ENCODE peak calls at places on chromosome 1, in six cellular contexts. S is HL-60, I is A549, J is GM12878, N is HCT116, R is Panc1. D is an unnamed sample.

GRCh38 chr1:153816283-153816904 is 41.2 kb downstream of the SLC27A3 start:
- DNase-seq in N (no peak), S (no peak), R (no peak), I (no peak), J (no peak), D (no peak)

GRCh38 chr1:46587072-46587471 is 17.0 kb downstream of the MKNK1 start:
- DNase-seq in J (no peak), N (no peak), R (no peak), I (no peak), S (peak), D (no peak)

GRCh38 chr1:94265931-94266330 is 28.5 kb upstream of the ARHGAP29 start:
- DNase-seq in N (no peak), J (no peak), I (no peak), R (no peak), S (no peak), D (no peak)

GRCh38 chr1:56255516-56256181 is 323.7 kb downstream of the PLPP3 start:
- DNase-seq in J (no peak), I (no peak), N (no peak), R (no peak), S (peak), D (no peak)

GRCh38 chr1:38964140-38964548 is 22.5 kb upstream of the RHBDL2 start:
- DNase-seq in R (no peak), S (no peak), J (no peak), N (no peak), I (peak), D (no peak)

GRCh38 chr1:112956503-112957132 is 622 bp upstream of the SLC16A1 start:
- DNase-seq in J (no peak), N (no peak), S (no peak), R (no peak), I (no peak), D (no peak)

GRCh38 chr1:114040273-114041043 is 61.2 kb downstream of the OLFML3 start:
- DNase-seq in J (no peak), R (no peak), N (no peak), I (no peak), S (peak), D (no peak)

GRCh38 chr1:246875041-246876026 is 56.4 kb downstream of the AHCTF1 start:
- DNase-seq in R (no peak), N (no peak), J (peak), I (no peak), S (no peak), D (no peak)

GRCh38 chr1:180343931-180344406 is 113.9 kb downstream of the LHX4 start:
- DNase-seq in J (peak), N (no peak), S (peak), I (no peak), R (no peak), D (no peak)

GRCh38 chr1:5481889-5482288 is 510.3 kb downstream of the NPHP4 start:
- DNase-seq in J (no peak), S (no peak), I (peak), R (no peak), N (peak), D (peak)

GRCh38 chr1:155981266-155982088 is 3.1 kb upstream of the ARHGEF2 start:
- DNase-seq in I (no peak), N (no peak), J (no peak), S (peak), R (no peak), D (peak)

GRCh38 chr1:163650624-163651023 is 328.9 kb downstream of the NUF2 start:
- DNase-seq in N (peak), S (no peak), I (no peak), J (no peak), R (no peak), D (no peak)

GRCh38 chr1:88773540-88774150 is 89.6 kb downstream of the PKN2 start:
- DNase-seq in S (no peak), R (peak), I (no peak), N (peak), J (no peak), D (no peak)

GRCh38 chr1:41333146-41333784 is 28.0 kb upstream of the FOXO6 start:
- DNase-seq in J (no peak), N (no peak), S (no peak), I (no peak), R (no peak), D (peak)

GRCh38 chr1:201503397-201504176 is 3.3 kb downstream of the CSRP1 start:
- DNase-seq in S (no peak), I (peak), N (no peak), J (no peak), R (peak), D (no peak)

GRCh38 chr1:1306661-1307260 is 969 bp downstream of the ACAP3 start:
- DNase-seq in N (no peak), R (no peak), I (no peak), S (no peak), J (no peak), D (no peak)

GRCh38 chr1:208135354-208135753 is 108.8 kb downstream of the PLXNA2 start:
- DNase-seq in J (no peak), S (no peak), N (no peak), I (no peak), R (no peak), D (no peak)

GRCh38 chr1:22176258-22176657 is 33.4 kb upstream of the WNT4 start:
- DNase-seq in S (no peak), N (no peak), J (no peak), I (no peak), R (no peak), D (no peak)

GRCh38 chr1:199123615-199124014 is 484.8 kb downstream of the PTPRC start:
- DNase-seq in R (no peak), S (peak), J (no peak), N (no peak), I (no peak), D (no peak)

GRCh38 chr1:64403331-64403730 is 66.6 kb upstream of the CACHD1 start:
- DNase-seq in N (no peak), R (no peak), J (no peak), I (no peak), S (no peak), D (no peak)

GRCh38 chr1:162359523-162360236 is 17.0 kb downstream of the SPATA46 start:
- DNase-seq in N (no peak), R (no peak), I (no peak), J (no peak), S (no peak), D (no peak)

GRCh38 chr1:53728702-53729535 is 10.0 kb downstream of the GLIS1 start:
- DNase-seq in N (no peak), I (no peak), S (no peak), J (no peak), R (no peak), D (no peak)

GRCh38 chr1:231040800-231041704 is 998 bp upstream of the FAM89A start:
- DNase-seq in S (no peak), N (no peak), R (no peak), I (no peak), J (no peak), D (no peak)

GRCh38 chr1:17032741-17033140 is 21.0 kb upstream of the ATP13A2 start:
- DNase-seq in I (no peak), S (no peak), R (no peak), N (no peak), J (no peak), D (no peak)
- TF ChIP-seq REST in I (no peak), S (no peak), R (no peak), N (no peak), J (no peak), D (no peak)

GRCh38 chr1:204130989-204131892 is 20.6 kb downstream of the ETNK2 start:
- DNase-seq in N (peak), R (no peak), I (peak), S (no peak), J (no peak), D (peak)
- TF ChIP-seq REST in N (no peak), R (no peak), I (no peak), S (no peak), J (no peak), D (no peak)

GRCh38 chr1:61087574-61087973 is 5.2 kb downstream of the NFIA start:
- DNase-seq in S (no peak), N (no peak), I (no peak), R (no peak), J (no peak), D (no peak)

GRCh38 chr1:61084560-61084991 is 2.2 kb downstream of the NFIA start:
- DNase-seq in J (no peak), N (no peak), I (no peak), S (no peak), R (no peak), D (no peak)

GRCh38 chr1:61085191-61086086 is 3.1 kb downstream of the NFIA start:
- DNase-seq in R (no peak), I (no peak), N (no peak), J (no peak), S (no peak), D (no peak)

GRCh38 chr1:61088163-61088840 is 5.9 kb downstream of the NFIA start:
- DNase-seq in S (no peak), I (no peak), J (no peak), R (no peak), N (no peak), D (no peak)

GRCh38 chr1:61086245-61086644 is 3.9 kb downstream of the NFIA start:
- DNase-seq in R (no peak), N (no peak), J (no peak), S (no peak), I (no peak), D (no peak)
- TF ChIP-seq REST in R (no peak), N (no peak), J (no peak), S (no peak), I (no peak), D (no peak)

DNA sequence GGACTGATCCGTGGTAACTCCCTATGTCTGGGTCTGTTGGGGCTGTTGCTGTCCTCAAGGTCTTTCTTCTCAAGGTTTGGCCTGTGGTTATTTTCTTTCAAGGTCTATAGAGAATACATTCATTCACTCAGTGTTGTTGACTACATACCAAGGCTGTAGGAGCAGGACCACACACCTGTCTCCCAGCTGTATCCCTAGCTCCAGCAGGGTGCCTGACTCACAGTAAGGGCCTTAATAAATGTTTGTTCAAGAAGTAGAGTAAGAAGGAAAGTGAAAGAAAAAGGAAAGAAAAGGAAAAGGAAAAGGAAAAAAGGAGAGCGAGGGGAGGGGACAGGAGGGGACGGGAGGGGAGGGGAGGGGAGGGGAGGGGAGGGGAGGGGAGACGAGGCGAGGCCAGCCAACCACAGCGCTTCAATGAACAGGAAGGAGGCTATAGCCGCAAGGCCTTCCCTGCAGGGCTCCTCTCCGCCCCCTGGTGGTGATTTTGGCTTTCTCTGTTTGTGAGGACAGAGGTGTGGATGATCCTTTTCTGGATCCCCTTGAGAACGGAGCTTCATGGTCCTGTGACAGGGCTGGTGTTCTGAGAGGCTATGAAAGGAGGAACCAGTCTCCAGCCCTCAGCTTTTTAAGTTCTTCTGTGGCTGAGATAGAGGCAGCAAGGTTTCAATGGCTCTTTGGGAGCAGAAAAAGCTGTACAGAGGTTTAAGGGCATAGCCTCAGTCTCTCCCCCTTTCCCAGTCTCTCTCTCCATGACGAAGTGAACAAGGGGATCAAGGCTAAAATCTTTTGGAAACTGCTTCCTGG is 30.6 kb upstream of the LCE5A start:
- DNase-seq in J (no peak), R (no peak), S (no peak), I (peak), N (peak), D (peak)
- TF ChIP-seq REST in J (no peak), R (no peak), S (no peak), I (no peak), N (no peak), D (no peak)

GRCh38 chr1:185483647-185484450 is 166.8 kb upstream of the IVNS1ABP start:
- DNase-seq in R (no peak), N (no peak), S (peak), I (peak), J (no peak), D (no peak)
- TF ChIP-seq REST in R (no peak), N (no peak), S (no peak), I (no peak), J (no peak), D (no peak)

DNA sequence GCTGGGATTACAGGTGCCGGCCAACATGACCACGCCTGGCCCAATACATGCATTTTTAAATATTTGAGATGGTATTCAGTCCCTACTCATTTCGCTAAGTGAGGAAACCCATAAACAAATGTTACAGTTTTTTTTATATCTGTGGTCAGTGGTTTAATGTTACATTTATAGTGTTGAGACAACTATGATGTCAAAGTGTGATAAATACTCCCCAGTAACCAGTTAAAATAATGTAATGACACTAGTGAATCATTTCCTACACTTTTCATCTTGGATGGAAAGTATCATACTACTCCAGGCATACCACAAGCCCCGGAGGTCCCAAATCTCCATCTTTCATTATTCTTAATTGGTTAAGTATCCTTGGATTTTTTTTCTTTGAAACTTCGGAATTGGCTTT is 87.5 kb upstream of the KIF26B start:
- DNase-seq in S (no peak), R (no peak), J (no peak), I (no peak), N (no peak), D (no peak)
- TF ChIP-seq REST in S (no peak), R (no peak), J (no peak), I (no peak), N (no peak), D (no peak)

D was measured in K562.